ENCODE peak calls at places on chromosomes 6 and 20, in nine cellular contexts. H is testis; G is mammary epithelial cell; N is psoas muscle; C is CD8-positive, alpha-beta T cell; R is RWPE2; J is pancreas; U is AG10803; I is ovary. W is an unnamed sample.

GRCh38 chr20:32641464-32641863 is 32.3 kb downstream of the C20orf203 start:
- DNase-seq in H (no peak), G (no peak), N (no peak), C (no peak), R (no peak), J (no peak), U (no peak), I (no peak), W (no peak)

GRCh38 chr6:31070711-31071197 is 41.6 kb downstream of the C6orf15 start:
- DNase-seq in H (peak), G (peak), N (no peak), C (no peak), R (no peak), J (no peak), U (peak), I (peak), W (peak)

GRCh38 chr6:107811591-107812218 is 12.4 kb downstream of the SCML4 start:
- DNase-seq in H (peak), G (peak), N (no peak), C (no peak), R (no peak), J (no peak), U (peak), I (no peak), W (no peak)

GRCh38 chr6:170006524-170007467 is 255.4 kb downstream of the ERMARD start:
- DNase-seq in H (no peak), G (no peak), N (no peak), C (no peak), R (no peak), J (peak), U (no peak), I (no peak), W (no peak)

GRCh38 chr6:134707342-134707982 is 242.4 kb downstream of the ALDH8A1 start:
- DNase-seq in H (no peak), G (peak), N (no peak), C (no peak), R (no peak), J (no peak), U (peak), I (no peak), W (no peak)

GRCh38 chr6:14549319-14549770 is 431.8 kb downstream of the CD83 start:
- DNase-seq in H (no peak), G (no peak), N (no peak), C (no peak), R (no peak), J (no peak), U (no peak), I (no peak), W (no peak)

GRCh38 chr6:136404007-136404406 is 114.4 kb upstream of the BCLAF1 start:
- DNase-seq in H (no peak), G (no peak), N (no peak), C (no peak), R (no peak), J (no peak), U (no peak), I (no peak), W (no peak)

GRCh38 chr6:94454231-94454630 is 1034.9 kb upstream of the EPHA7 start:
- DNase-seq in H (no peak), G (no peak), N (no peak), C (no peak), R (no peak), J (no peak), U (no peak), I (no peak), W (no peak)

GRCh38 chr6:44431118-44431725 is 43.7 kb downstream of the CDC5L start:
- DNase-seq in H (peak), G (peak), N (peak), C (peak), R (no peak), J (no peak), U (peak), I (peak), W (peak)

DNA sequence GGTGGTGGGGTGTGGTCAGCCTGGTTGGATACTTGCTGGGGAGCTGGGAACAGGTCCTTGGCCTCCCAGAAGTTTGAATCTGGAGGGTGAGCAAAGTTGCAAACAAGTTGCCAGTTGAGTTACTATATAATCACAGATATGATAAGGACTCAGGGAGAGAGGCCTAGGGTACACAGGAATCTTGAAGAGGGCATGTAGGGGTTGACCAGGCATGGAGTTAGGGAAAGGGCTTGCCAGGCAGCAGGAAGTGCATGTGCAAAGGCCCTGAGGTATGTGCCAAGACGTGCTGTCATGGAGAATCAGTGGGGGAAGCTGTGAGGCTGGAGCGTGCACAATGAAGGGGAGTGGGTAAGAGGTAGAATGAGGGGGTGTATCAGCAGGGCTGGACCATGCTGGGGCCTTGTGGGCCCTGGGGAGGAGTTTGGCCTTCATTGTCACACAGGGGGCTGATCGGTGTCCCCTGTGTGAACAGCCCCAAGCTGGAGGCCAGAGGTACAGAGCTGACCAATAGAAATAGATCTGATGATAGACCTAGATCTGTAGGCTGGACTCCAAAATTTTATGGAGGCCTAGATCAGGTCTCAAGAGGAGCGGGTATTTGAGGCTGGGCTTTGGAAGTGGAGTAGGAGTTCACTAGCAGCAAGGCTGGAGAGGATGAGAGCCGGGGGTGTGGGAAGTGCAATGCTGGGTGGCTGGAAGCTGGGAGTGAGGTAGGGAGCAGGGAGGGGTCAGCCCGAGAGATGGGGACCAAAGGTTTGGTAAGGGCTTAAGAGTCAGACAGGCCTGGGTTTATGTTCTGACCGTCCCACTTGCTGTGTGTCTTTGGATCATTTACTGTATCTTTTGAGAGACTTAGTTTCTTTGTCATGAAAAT is 2.9 kb downstream of the SRC start:
- DNase-seq in H (peak), G (no peak), N (no peak), C (no peak), R (peak), J (no peak), U (no peak), I (peak), W (no peak)
- H3K4me3 ChIP-seq in H (no peak), G (no peak), N (no peak), C (no peak), R (no peak), J (no peak), U (no peak), I (no peak), W (peak)

DNA sequence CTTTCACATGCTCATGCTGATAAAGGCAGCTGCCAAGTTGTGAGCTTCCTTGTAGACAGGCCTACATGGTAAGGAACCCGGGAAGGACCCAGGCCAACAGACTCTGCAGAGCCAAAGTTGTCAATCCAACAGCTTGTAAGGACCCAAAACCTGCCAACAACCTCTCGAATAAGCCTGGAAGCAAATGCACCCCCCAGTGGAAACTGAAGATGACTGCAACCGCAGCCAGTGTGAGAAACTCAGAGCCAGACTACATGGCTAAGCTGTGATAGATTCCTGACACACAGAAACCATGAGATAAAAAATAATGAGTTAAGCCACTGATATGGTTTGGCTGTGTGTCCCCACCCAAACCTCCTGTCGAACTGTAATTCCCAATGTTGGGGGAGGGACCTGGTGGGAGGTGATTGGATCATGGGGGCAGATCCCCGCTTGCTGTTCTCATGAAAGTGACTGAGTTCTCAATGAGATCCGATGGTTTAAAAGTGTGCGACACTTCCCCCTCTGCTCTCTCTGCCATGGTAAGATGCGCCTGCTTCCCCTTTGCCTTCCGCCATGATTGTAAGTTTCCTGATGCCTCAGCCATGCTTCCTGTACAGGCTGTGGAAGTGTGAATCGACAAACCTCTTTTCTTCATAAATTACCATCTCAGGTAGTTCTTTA is 18.8 kb upstream of the CLPSL2 start:
- DNase-seq in H (no peak), G (no peak), N (no peak), C (no peak), R (no peak), J (no peak), U (peak), I (no peak), W (peak)
- TF ChIP-seq CTCF in H (no peak), G (peak), N (no peak), C (no peak), R (peak), J (no peak), U (peak), I (no peak), W (peak)

DNA sequence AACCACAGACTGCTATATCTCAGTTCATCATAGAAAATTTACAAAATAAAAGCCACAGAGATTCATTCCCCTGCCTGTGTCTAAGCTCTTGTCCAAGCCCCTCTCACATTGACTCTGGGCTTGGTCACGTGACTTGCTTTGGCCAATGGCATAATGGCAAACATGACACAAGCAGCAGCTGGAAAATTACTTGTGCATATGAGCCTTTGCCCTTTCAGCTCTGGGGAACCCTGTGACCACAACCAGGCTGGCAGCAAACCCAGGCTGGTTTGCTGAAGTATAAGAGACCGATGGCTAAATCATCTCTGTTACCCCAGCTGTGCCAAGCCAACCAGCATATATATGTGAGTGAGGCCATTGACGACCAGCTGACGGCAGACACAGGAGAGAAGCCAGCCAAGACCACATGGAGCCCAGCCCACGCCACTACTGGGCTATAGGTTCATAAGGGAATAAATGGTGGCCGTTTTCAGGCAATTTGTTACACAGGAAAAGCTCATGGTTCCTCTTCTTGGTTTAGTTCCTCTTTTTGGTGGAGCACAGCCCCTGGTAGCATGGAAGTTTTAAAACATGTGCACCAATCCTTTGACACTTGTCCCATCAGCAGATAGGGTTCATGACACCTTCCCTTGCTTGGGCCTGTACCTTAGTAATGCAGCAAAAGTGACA is 31.8 kb upstream of the RSPO4 start:
- DNase-seq in H (no peak), G (no peak), N (no peak), C (no peak), R (no peak), J (no peak), U (no peak), I (no peak), W (peak)
- H3K4me3 ChIP-seq in H (no peak), G (no peak), N (no peak), C (no peak), R (no peak), J (no peak), U (no peak), I (no peak), W (no peak)

GRCh38 chr6:17173071-17173470 is 71.2 kb downstream of the STMND1 start:
- DNase-seq in H (no peak), G (no peak), N (no peak), C (no peak), R (no peak), J (no peak), U (peak), I (no peak), W (no peak)
- TF ChIP-seq CTCF in H (no peak), G (no peak), N (no peak), C (no peak), R (no peak), J (no peak), U (no peak), I (no peak), W (no peak)

GRCh38 chr6:33116881-33117711 is 41.3 kb downstream of the HLA-DPB1 start:
- DNase-seq in H (no peak), G (no peak), N (no peak), C (no peak), R (no peak), J (peak), U (no peak), I (no peak), W (no peak)
- H3K4me3 ChIP-seq in H (no peak), G (no peak), N (no peak), C (no peak), R (no peak), J (no peak), U (no peak), I (no peak), W (no peak)